ENCODE peak calls at places on chromosomes 7 and 10, in six cellular contexts. I, H, P, W, N and K are unnamed samples.

GRCh38 chr7:54904130-54904529 is 114.7 kb upstream of the EGFR start:
- DNase-seq in P (no peak), N (no peak), I (no peak), H (no peak), W (peak), K (no peak)

GRCh38 chr10:78552261-78552811 is 516.4 kb upstream of the ZMIZ1 start:
- DNase-seq in P (no peak), W (peak), I (no peak), N (no peak), H (no peak), K (no peak)

GRCh38 chr10:15427836-15428414 is 56.8 kb upstream of the FAM171A1 start:
- DNase-seq in W (peak), P (peak), N (no peak), I (no peak), H (no peak), K (no peak)

GRCh38 chr7:73606801-73607691 is 17.3 kb downstream of the MLXIPL start:
- DNase-seq in H (no peak), P (peak), N (peak), W (no peak), I (no peak), K (peak)

GRCh38 chr7:19009241-19009935 is 108.0 kb downstream of the TWIST1 start:
- DNase-seq in N (no peak), I (no peak), W (peak), P (no peak), H (no peak), K (no peak)

GRCh38 chr10:65735382-65735781 is 1190.5 kb upstream of the LRRTM3 start:
- DNase-seq in N (no peak), W (no peak), P (no peak), I (no peak), H (no peak), K (no peak)

GRCh38 chr10:62581351-62581750 is 207.2 kb downstream of the ZNF365 start:
- DNase-seq in P (no peak), N (no peak), H (no peak), I (no peak), W (peak), K (no peak)

GRCh38 chr10:132476146-132477065 is 61.2 kb upstream of the INPP5A start:
- DNase-seq in I (no peak), N (no peak), P (no peak), H (no peak), W (no peak), K (no peak)

GRCh38 chr7:30091431-30092386 is 43.1 kb upstream of the MTURN start:
- DNase-seq in P (no peak), I (no peak), W (peak), H (no peak), N (no peak), K (no peak)

GRCh38 chr10:24721254-24722106 is 2.2 kb downstream of the ARHGAP21 start:
- DNase-seq in I (no peak), P (peak), N (no peak), H (no peak), W (peak), K (no peak)

GRCh38 chr7:94056796-94057207 is 52.6 kb upstream of the BET1 start:
- DNase-seq in W (peak), H (no peak), I (no peak), P (no peak), N (no peak), K (no peak)

GRCh38 chr7:27631411-27631810 is 31.3 kb downstream of the HIBADH start:
- DNase-seq in N (no peak), W (no peak), I (no peak), H (no peak), P (no peak), K (no peak)

GRCh38 chr7:157795199-157795598 is 458.4 kb downstream of the DNAJB6 start:
- DNase-seq in I (no peak), P (no peak), N (no peak), H (no peak), W (no peak), K (no peak)

GRCh38 chr7:155457544-155458316 is at the start of gene EN2:
- DNase-seq in N (no peak), W (no peak), I (no peak), P (peak), H (no peak), K (no peak)